ENCODE peak calls at places on chromosomes 11 and 22, in nine cellular contexts. W is Calu3; X is CD4-positive, alpha-beta T cell; V is pancreas; D is cardiac muscle cell; G is dorsolateral prefrontal cortex; S is kidney epithelial cell; H is spleen; Z is bronchial epithelial cell. Q is an unnamed sample.

GRCh38 chr11:76329084-76329648 is 51.8 kb downstream of the THAP12 start:
- DNase-seq in W (no peak), X (no peak), V (no peak), D (peak), G (no peak), S (peak), H (no peak), Z (no peak), Q (peak)

GRCh38 chr11:77823775-77824174 is 2.8 kb downstream of the AAMDC start:
- DNase-seq in W (no peak), X (no peak), V (no peak), D (peak), G (no peak), S (no peak), H (no peak), Z (peak), Q (no peak)

GRCh38 chr11:23540101-23540561 is 679.9 kb upstream of the CCDC179 start:
- DNase-seq in W (peak), X (no peak), V (peak), D (peak), G (no peak), S (no peak), H (no peak), Z (peak), Q (no peak)

GRCh38 chr11:125262194-125262824 is 97.8 kb downstream of the PKNOX2 start:
- DNase-seq in W (no peak), X (no peak), V (no peak), D (peak), G (no peak), S (no peak), H (no peak), Z (no peak), Q (no peak)

GRCh38 chr11:18853086-18853720 is 61.6 kb upstream of the PTPN5 start:
- DNase-seq in W (peak), X (no peak), V (no peak), D (peak), G (no peak), S (peak), H (no peak), Z (peak), Q (no peak)

GRCh38 chr11:121634889-121635288 is 182.1 kb upstream of the SORL1-AS1 start:
- DNase-seq in W (no peak), X (no peak), V (no peak), D (peak), G (no peak), S (no peak), H (no peak), Z (peak), Q (no peak)

GRCh38 chr22:23256986-23257888 is 76.9 kb downstream of the BCR start:
- DNase-seq in W (no peak), X (no peak), V (no peak), D (no peak), G (no peak), S (no peak), H (no peak), Z (peak), Q (no peak)

GRCh38 chr11:82305123-82305522 is 428.5 kb downstream of the FAM181B start:
- DNase-seq in W (no peak), X (no peak), V (no peak), D (no peak), G (no peak), S (no peak), H (no peak), Z (no peak), Q (no peak)

GRCh38 chr22:46145896-46146295 is 4.4 kb upstream of the PPARA start:
- DNase-seq in W (no peak), X (no peak), V (no peak), D (no peak), G (no peak), S (no peak), H (no peak), Z (no peak), Q (no peak)

GRCh38 chr11:122099345-122100045 is 16.5 kb downstream of the BLID start:
- DNase-seq in W (no peak), X (no peak), V (no peak), D (peak), G (no peak), S (no peak), H (no peak), Z (peak), Q (no peak)

GRCh38 chr22:35575116-35575748 is 34.6 kb downstream of the RASD2 start:
- DNase-seq in W (no peak), X (no peak), V (no peak), D (no peak), G (no peak), S (no peak), H (no peak), Z (no peak), Q (no peak)
- TF ChIP-seq CTCF in W (no peak), X (no peak), V (no peak), D (no peak), G (no peak), S (no peak), H (no peak), Z (no peak), Q (peak)

DNA sequence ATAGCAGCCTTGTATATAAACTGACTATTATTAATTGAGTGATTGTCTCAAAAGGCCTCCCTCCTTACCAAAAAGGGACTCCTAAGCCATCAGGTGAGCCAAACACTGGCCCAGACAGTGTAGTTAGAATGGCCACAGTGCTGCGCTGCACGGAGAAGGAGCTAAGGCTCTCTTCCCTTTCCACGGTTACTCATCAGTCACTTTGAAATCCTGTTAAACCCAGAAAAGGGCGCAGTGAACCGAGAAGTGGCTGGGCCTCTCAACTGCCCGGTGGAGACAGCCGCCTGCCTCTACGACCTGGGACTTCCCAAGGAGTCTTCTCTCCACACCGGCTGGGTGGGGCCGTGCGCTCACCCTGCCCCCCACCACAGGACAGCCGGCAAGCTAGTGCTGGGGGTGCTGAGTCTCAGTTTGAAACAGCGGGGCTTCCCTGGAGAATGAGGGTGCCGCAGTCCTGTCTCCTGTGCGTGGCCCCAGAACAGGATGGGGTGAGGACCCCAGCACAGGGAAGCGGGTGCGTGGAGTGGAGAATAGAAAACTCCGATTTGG is 1.3 kb downstream of the MYH9 start:
- DNase-seq in W (peak), X (no peak), V (peak), D (no peak), G (peak), S (no peak), H (peak), Z (no peak), Q (no peak)
- TF ChIP-seq CTCF in W (no peak), X (no peak), V (no peak), D (peak), G (no peak), S (peak), H (no peak), Z (no peak), Q (no peak)

GRCh38 chr11:133541331-133542095 is 9.2 kb upstream of the OPCML start:
- DNase-seq in W (no peak), X (no peak), V (no peak), D (no peak), G (no peak), S (no peak), H (no peak), Z (no peak), Q (no peak)
- TF ChIP-seq CTCF in W (no peak), X (no peak), V (no peak), D (no peak), G (no peak), S (no peak), H (no peak), Z (no peak), Q (no peak)

GRCh38 chr22:43515902-43516301 is 104.1 kb downstream of the MPPED1 start:
- DNase-seq in W (no peak), X (no peak), V (no peak), D (no peak), G (no peak), S (no peak), H (no peak), Z (no peak), Q (no peak)
- TF ChIP-seq CTCF in W (no peak), X (no peak), V (no peak), D (no peak), G (no peak), S (no peak), H (no peak), Z (peak), Q (no peak)